ENCODE peak calls at places on chromosomes 3 and 15, in four cellular contexts. One of them, this sample, is unnamed.
A peak's percentile ranks its signal among the peaks of the same experiment; 100 is the strongest.

GRCh38 chr3:39150803-39151631 is 2.4 kb downstream of the CSRNP1 start:
- DNase-seq in endodermal cell: peak; percentile 97
- DNase-seq in GM06990: no peak
- DNase-seq in breast epithelium: peak; percentile 88
- DNase-seq in this sample: peak; percentile 79

GRCh38 chr15:95995375-95996168 is 334.9 kb upstream of the NR2F2 start:
- DNase-seq in endodermal cell: no peak
- DNase-seq in GM06990: no peak
- DNase-seq in breast epithelium: no peak
- DNase-seq in this sample: no peak

GRCh38 chr15:95684693-95685115 is 645.8 kb upstream of the NR2F2 start:
- DNase-seq in endodermal cell: no peak
- DNase-seq in GM06990: no peak
- DNase-seq in breast epithelium: no peak
- DNase-seq in this sample: no peak

GRCh38 chr15:62138124-62138523 is 27.0 kb downstream of the C2CD4B start:
- DNase-seq in endodermal cell: no peak
- DNase-seq in GM06990: no peak
- DNase-seq in breast epithelium: no peak
- DNase-seq in this sample: no peak

GRCh38 chr3:174202561-174202960 is 656.6 kb upstream of the NAALADL2 start:
- DNase-seq in endodermal cell: no peak
- DNase-seq in GM06990: no peak
- DNase-seq in breast epithelium: no peak
- DNase-seq in this sample: no peak

GRCh38 chr3:144189044-144189443 is 217.4 kb downstream of the DIPK2A start:
- DNase-seq in endodermal cell: peak; percentile 51
- DNase-seq in GM06990: no peak
- DNase-seq in breast epithelium: no peak
- DNase-seq in this sample: no peak

GRCh38 chr3:17552351-17552750 is 190.1 kb downstream of the TBC1D5 start:
- DNase-seq in endodermal cell: no peak
- DNase-seq in GM06990: no peak
- DNase-seq in breast epithelium: no peak
- DNase-seq in this sample: no peak

GRCh38 chr3:69405067-69405466 is 19.2 kb upstream of the FRMD4B start:
- DNase-seq in endodermal cell: no peak
- DNase-seq in GM06990: no peak
- DNase-seq in breast epithelium: no peak
- DNase-seq in this sample: no peak

GRCh38 chr3:114176890-114177289 is 2.0 kb downstream of the DRD3 start:
- DNase-seq in endodermal cell: no peak
- DNase-seq in GM06990: no peak
- DNase-seq in breast epithelium: no peak
- DNase-seq in this sample: no peak

GRCh38 chr15:27958911-27959598 is 140.1 kb downstream of the OCA2 start:
- DNase-seq in endodermal cell: no peak
- DNase-seq in GM06990: no peak
- DNase-seq in breast epithelium: no peak
- DNase-seq in this sample: no peak

GRCh38 chr15:48507416-48508065 is 138.0 kb downstream of the FBN1 start:
- DNase-seq in endodermal cell: peak; percentile 70
- DNase-seq in GM06990: no peak
- DNase-seq in breast epithelium: no peak
- DNase-seq in this sample: peak; percentile 27

GRCh38 chr3:16633948-16634347 is 28.7 kb upstream of the DAZL start:
- DNase-seq in endodermal cell: no peak
- DNase-seq in GM06990: no peak
- DNase-seq in breast epithelium: no peak
- DNase-seq in this sample: no peak

GRCh38 chr15:74830868-74831267 is 4.4 kb downstream of the CPLX3 start:
- DNase-seq in endodermal cell: no peak
- DNase-seq in GM06990: no peak
- DNase-seq in breast epithelium: no peak
- DNase-seq in this sample: no peak

GRCh38 chr3:24166518-24166917 is 221.4 kb downstream of the NR1D2 start:
- DNase-seq in endodermal cell: no peak
- DNase-seq in GM06990: no peak
- DNase-seq in breast epithelium: no peak
- DNase-seq in this sample: no peak

GRCh38 chr3:158748237-158748828 is 16.1 kb upstream of the RARRES1 start:
- DNase-seq in endodermal cell: no peak
- DNase-seq in GM06990: no peak
- DNase-seq in breast epithelium: no peak
- DNase-seq in this sample: no peak

GRCh38 chr3:169759256-169759655 is 5.6 kb downstream of the TERC start:
- DNase-seq in endodermal cell: no peak
- DNase-seq in GM06990: peak; percentile 69
- DNase-seq in breast epithelium: no peak
- DNase-seq in this sample: peak; percentile 16

GRCh38 chr3:185137821-185138220 is 15.0 kb downstream of the C3orf70 start:
- DNase-seq in endodermal cell: no peak
- DNase-seq in GM06990: no peak
- DNase-seq in breast epithelium: no peak
- DNase-seq in this sample: no peak

GRCh38 chr3:172040976-172041963 is 1.9 kb downstream of the FNDC3B start:
- DNase-seq in endodermal cell: peak; percentile 67
- DNase-seq in GM06990: no peak
- DNase-seq in breast epithelium: peak; percentile 39
- DNase-seq in this sample: no peak
- TF ChIP-seq CTCF in endodermal cell: no peak
- TF ChIP-seq CTCF in GM06990: no peak
- TF ChIP-seq CTCF in breast epithelium: no peak
- TF ChIP-seq CTCF in this sample: no peak

DNA sequence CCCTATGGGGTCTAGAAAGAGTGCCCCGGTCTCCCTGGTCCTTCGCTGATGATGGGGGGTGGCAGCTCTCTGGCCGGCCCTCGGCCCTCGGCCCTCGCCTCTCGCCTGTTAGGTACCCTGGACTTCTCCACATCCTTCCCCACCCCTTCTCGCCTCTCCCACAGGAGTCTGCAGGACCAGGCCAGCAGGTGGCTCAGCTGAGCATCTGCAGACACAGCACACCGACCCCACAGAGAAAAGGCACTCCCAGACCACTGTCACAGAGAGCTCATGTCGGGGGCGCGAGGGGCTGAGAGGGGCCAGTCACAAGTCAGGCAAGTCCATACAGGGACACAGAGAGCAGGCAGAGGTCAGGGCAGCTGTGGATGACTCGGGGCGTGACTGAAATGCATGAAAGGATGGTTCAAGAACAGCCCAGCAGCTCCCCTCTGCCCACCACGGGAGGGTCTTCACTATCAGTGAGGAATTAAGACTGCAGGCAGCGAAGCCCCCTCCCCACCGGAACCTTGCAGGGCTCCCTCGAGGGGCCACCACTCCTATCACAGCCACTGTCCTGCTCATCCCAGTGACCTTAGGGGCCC is 181.7 kb upstream of the NSMCE3 start:
- DNase-seq in endodermal cell: peak; percentile 84
- DNase-seq in GM06990: no peak
- DNase-seq in breast epithelium: no peak
- DNase-seq in this sample: no peak
- TF ChIP-seq CTCF in endodermal cell: peak; percentile 73
- TF ChIP-seq CTCF in GM06990: peak; percentile 14
- TF ChIP-seq CTCF in breast epithelium: no peak
- TF ChIP-seq CTCF in this sample: no peak

GRCh38 chr3:154730221-154730620 is 300.2 kb upstream of the GPR149 start:
- DNase-seq in endodermal cell: no peak
- DNase-seq in GM06990: no peak
- DNase-seq in breast epithelium: no peak
- DNase-seq in this sample: no peak
- TF ChIP-seq CTCF in endodermal cell: no peak
- TF ChIP-seq CTCF in GM06990: no peak
- TF ChIP-seq CTCF in breast epithelium: no peak
- TF ChIP-seq CTCF in this sample: no peak

GRCh38 chr3:160486459-160486869 is 36.9 kb upstream of the TRIM59 start:
- DNase-seq in endodermal cell: no peak
- DNase-seq in GM06990: no peak
- DNase-seq in breast epithelium: no peak
- DNase-seq in this sample: peak; percentile 26
- TF ChIP-seq CTCF in endodermal cell: peak; percentile 90
- TF ChIP-seq CTCF in GM06990: peak; percentile 49
- TF ChIP-seq CTCF in breast epithelium: peak; percentile 52
- TF ChIP-seq CTCF in this sample: peak; percentile 66

DNA sequence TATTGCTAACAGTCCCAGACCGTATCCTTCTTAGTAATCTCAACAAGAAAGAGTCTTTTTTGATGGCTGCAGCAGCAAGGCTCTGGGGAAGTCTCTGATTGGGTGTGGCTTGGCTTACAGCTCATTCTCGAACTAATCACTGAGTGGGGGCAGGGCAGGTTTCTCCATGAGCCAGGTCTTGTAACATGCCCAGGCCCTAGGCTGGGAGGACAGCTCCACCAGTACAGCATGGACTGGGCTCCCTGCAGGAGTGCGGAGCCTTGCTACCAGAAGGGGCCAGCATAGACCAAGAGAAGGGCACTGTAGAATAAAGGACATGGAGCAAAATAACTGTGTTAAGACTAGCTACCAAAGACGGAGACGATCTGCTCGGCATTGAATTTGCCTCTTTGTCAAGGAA is 7.2 kb downstream of the CD276 start:
- DNase-seq in endodermal cell: peak; percentile 90
- DNase-seq in GM06990: no peak
- DNase-seq in breast epithelium: no peak
- DNase-seq in this sample: no peak
- TF ChIP-seq CTCF in endodermal cell: peak; percentile 51
- TF ChIP-seq CTCF in GM06990: no peak
- TF ChIP-seq CTCF in breast epithelium: no peak
- TF ChIP-seq CTCF in this sample: no peak

GRCh38 chr15:98733098-98733497 is 84.8 kb downstream of the IGF1R start:
- DNase-seq in endodermal cell: peak; percentile 33
- DNase-seq in GM06990: no peak
- DNase-seq in breast epithelium: no peak
- DNase-seq in this sample: no peak
- TF ChIP-seq CTCF in endodermal cell: no peak
- TF ChIP-seq CTCF in GM06990: no peak
- TF ChIP-seq CTCF in breast epithelium: no peak
- TF ChIP-seq CTCF in this sample: no peak

DNA sequence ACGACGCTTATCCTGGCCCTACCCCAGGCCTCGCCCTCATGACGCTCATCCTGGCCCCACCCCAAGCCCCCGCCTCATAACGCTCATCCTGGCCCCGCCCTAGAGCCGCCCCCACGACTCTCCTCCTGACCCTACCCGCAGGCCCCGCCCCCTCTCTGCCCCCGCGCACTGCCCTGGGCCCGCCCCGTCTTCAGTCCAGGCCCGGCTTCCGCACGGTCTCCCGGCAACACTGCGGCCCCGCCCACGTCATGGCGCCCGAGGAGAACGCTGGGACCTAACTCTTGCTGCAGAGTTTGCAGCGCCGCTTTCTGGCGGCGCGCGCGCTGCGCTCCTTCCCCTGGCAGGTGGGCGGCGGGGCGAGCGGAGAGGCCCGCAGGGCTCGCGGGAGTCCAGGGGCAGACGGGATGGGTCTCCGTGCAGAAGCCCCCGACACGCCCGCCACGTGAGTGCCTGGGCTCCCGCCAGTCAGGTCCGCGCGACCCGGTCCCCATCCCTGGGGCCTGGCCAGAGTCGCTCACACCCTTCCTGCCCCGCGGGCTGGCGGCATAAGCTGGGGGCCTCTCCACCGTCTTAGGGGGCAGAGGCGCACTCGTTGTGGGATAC is 52.5 kb upstream of the ROPN1B start:
- DNase-seq in endodermal cell: peak; percentile 98
- DNase-seq in GM06990: peak; percentile 93
- DNase-seq in breast epithelium: no peak
- DNase-seq in this sample: no peak
- TF ChIP-seq CTCF in endodermal cell: no peak
- TF ChIP-seq CTCF in GM06990: peak; percentile 53
- TF ChIP-seq CTCF in breast epithelium: no peak
- TF ChIP-seq CTCF in this sample: no peak

GRCh38 chr3:188179006-188179966 is 25.3 kb downstream of the LPP start:
- DNase-seq in endodermal cell: no peak
- DNase-seq in GM06990: no peak
- DNase-seq in breast epithelium: no peak
- DNase-seq in this sample: no peak
- TF ChIP-seq CTCF in endodermal cell: no peak
- TF ChIP-seq CTCF in GM06990: no peak
- TF ChIP-seq CTCF in breast epithelium: no peak
- TF ChIP-seq CTCF in this sample: no peak

DNA sequence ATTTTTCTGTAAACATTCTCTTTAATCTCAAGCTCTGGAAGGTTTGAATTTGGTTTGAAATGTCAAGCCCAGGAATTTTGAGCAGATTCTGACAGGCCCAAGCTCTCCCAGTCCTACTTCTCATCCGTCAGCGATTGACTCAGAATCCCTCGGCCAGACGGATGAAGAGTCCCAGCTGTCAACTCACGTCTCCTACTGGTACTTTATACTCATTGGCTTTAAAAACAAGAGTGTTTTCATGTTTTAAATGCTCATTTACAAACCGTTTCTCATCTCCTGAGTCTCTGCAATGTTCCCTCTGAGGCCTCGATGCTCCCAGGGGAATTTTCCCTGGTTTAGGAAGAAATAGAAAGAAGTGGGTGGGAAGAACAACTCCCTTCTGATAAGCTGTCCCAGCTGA is 478.1 kb upstream of the DPH6 start:
- DNase-seq in endodermal cell: no peak
- DNase-seq in GM06990: no peak
- DNase-seq in breast epithelium: no peak
- DNase-seq in this sample: no peak
- TF ChIP-seq CTCF in endodermal cell: no peak
- TF ChIP-seq CTCF in GM06990: no peak
- TF ChIP-seq CTCF in breast epithelium: no peak
- TF ChIP-seq CTCF in this sample: no peak

GRCh38 chr3:129358177-129359101 is 70.0 kb downstream of the EFCAB12 start:
- DNase-seq in endodermal cell: peak; percentile 60
- DNase-seq in GM06990: no peak
- DNase-seq in breast epithelium: no peak
- DNase-seq in this sample: no peak
- TF ChIP-seq CTCF in endodermal cell: no peak
- TF ChIP-seq CTCF in GM06990: no peak
- TF ChIP-seq CTCF in breast epithelium: no peak
- TF ChIP-seq CTCF in this sample: no peak